ENCODE peak calls at places on chromosomes 11 and 22, in seven cellular contexts. Z is stimulated activated naive B cell treated with anti-CD40 and anti-IgM and Interleukin-4, amounts not matched to agents 10 μg/mL and 1 μg/mL and 100 μg/mL, for 72 hours; H is type B pancreatic cell; P is AG08395; D is PC-9; B is cardiac muscle cell; N is left ventricle myocardium inferior. R is an unnamed sample.
A peak's percentile ranks its signal among the peaks of the same experiment; 100 is the strongest.

GRCh38 chr11:19658344-19658743 is 54.3 kb upstream of the NAV2 start:
- DNase-seq in P (no peak), H (no peak), Z (no peak), D (no peak), B (no peak), N (no peak), R (no peak)

GRCh38 chr11:28621648-28622215 is 513.5 kb downstream of the METTL15 start:
- DNase-seq in Z (no peak), N (no peak), H (no peak), B (no peak), P (no peak), D (no peak), R (no peak)

GRCh38 chr11:61141601-61142028 is 19.6 kb downstream of the VPS37C start:
- DNase-seq in P (no peak), N (no peak), B (no peak), D (peak; percentile 62), Z (no peak), H (peak; percentile 81), R (no peak)

GRCh38 chr11:73995247-73995646 is 12.6 kb upstream of the UCP2 start:
- DNase-seq in N (no peak), B (no peak), Z (no peak), H (no peak), D (no peak), P (no peak), R (no peak)

GRCh38 chr11:69166186-69167115 is 10.7 kb downstream of the SMIM38 start:
- DNase-seq in N (peak; percentile 30), H (no peak), B (peak; percentile 53), D (peak; percentile 52), P (peak; percentile 94), Z (peak; percentile 71), R (peak; percentile 36)

GRCh38 chr22:39311592-39312400 is 7.6 kb downstream of the RPL3 start:
- DNase-seq in B (no peak), D (no peak), H (no peak), N (no peak), Z (no peak), P (no peak), R (no peak)

GRCh38 chr11:4164884-4165590 is 70.4 kb downstream of the RRM1 start:
- DNase-seq in D (no peak), H (no peak), B (no peak), Z (no peak), N (no peak), P (no peak), R (no peak)

GRCh38 chr22:20267441-20268288 is 453 bp downstream of the RTN4R start:
- DNase-seq in Z (no peak), D (peak; percentile 18), N (no peak), B (peak; percentile 34), H (no peak), P (no peak), R (no peak)

GRCh38 chr11:43712676-43713075 is 32.1 kb downstream of the HSD17B12 start:
- DNase-seq in N (no peak), P (no peak), Z (no peak), D (no peak), B (no peak), H (no peak), R (no peak)

GRCh38 chr22:42869888-42870480 is 12.9 kb upstream of the ARFGAP3 start:
- DNase-seq in N (no peak), D (no peak), H (no peak), B (no peak), P (no peak), Z (no peak), R (no peak)

GRCh38 chr11:67054851-67055523 is 1.7 kb upstream of the RHOD start:
- DNase-seq in P (peak; percentile 41), Z (no peak), B (peak; percentile 83), D (peak; percentile 98), H (peak; percentile 80), N (peak; percentile 75), R (no peak)

GRCh38 chr22:44542561-44543222 is 44.7 kb upstream of the RTL6 start:
- DNase-seq in Z (no peak), B (no peak), P (no peak), N (no peak), H (no peak), D (no peak), R (no peak)

GRCh38 chr22:21936151-21936778 is 16.4 kb downstream of the PPM1F start:
- DNase-seq in D (no peak), B (no peak), N (no peak), Z (no peak), H (no peak), P (no peak), R (peak; percentile 63)

GRCh38 chr11:110428956-110429613 is 663 bp upstream of the FDX1 start:
- DNase-seq in D (no peak), N (no peak), B (no peak), H (no peak), P (no peak), Z (no peak), R (no peak)